ENCODE peak calls at places on chromosome 17, in seven cellular contexts. I, G, U, P, M, X and R are unnamed samples.
A peak's percentile ranks its signal among the peaks of the same experiment; 100 is the strongest.

GRCh38 chr17:57511475-57512123 is 233.5 kb downstream of the CCDC182 start:
- DNase-seq in I (no peak), G (no peak), U (no peak), P (no peak), M (no peak), X (no peak), R (no peak)

GRCh38 chr17:16352303-16352837 is 899 bp downstream of the CENPV start:
- DNase-seq in I (no peak), G (no peak), U (no peak), P (no peak), M (peak; percentile 54), X (peak; percentile 78), R (peak; percentile 53)

GRCh38 chr17:80119271-80119791 is 17.9 kb downstream of the GAA start:
- DNase-seq in I (peak; percentile 53), G (no peak), U (no peak), P (no peak), M (no peak), X (no peak), R (no peak)

GRCh38 chr17:72891627-72892026 is 200.9 kb downstream of the SLC39A11 start:
- DNase-seq in I (no peak), G (no peak), U (no peak), P (no peak), M (no peak), X (no peak), R (no peak)

GRCh38 chr17:4786111-4786491 is at the start of gene VMO1:
- DNase-seq in I (peak; percentile 74), G (no peak), U (no peak), P (no peak), M (peak; percentile 27), X (no peak), R (no peak)

GRCh38 chr17:33848433-33848832 is 406.7 kb upstream of the CCL2 start:
- DNase-seq in I (no peak), G (no peak), U (no peak), P (no peak), M (no peak), X (no peak), R (no peak)

GRCh38 chr17:71535311-71535710 is 585.5 kb upstream of the SOX9 start:
- DNase-seq in I (no peak), G (no peak), U (no peak), P (no peak), M (no peak), X (no peak), R (no peak)

GRCh38 chr17:4008082-4008435 is 43.8 kb upstream of the ATP2A3 start:
- DNase-seq in I (peak; percentile 22), G (no peak), U (no peak), P (no peak), M (no peak), X (no peak), R (no peak)

GRCh38 chr17:55320594-55321506 is 56.1 kb downstream of the HLF start:
- DNase-seq in I (no peak), G (no peak), U (no peak), P (no peak), M (no peak), X (no peak), R (no peak)

GRCh38 chr17:4185656-4186055 is 42.7 kb downstream of the CYB5D2 start:
- DNase-seq in I (peak; percentile 7), G (no peak), U (no peak), P (no peak), M (no peak), X (no peak), R (no peak)

GRCh38 chr17:32693135-32693897 is 183.6 kb downstream of the MYO1D start:
- DNase-seq in I (no peak), G (no peak), U (no peak), P (no peak), M (no peak), X (no peak), R (no peak)

GRCh38 chr17:80732268-80732667 is 187.6 kb downstream of the RPTOR start:
- DNase-seq in I (no peak), G (no peak), U (no peak), P (no peak), M (no peak), X (no peak), R (no peak)

GRCh38 chr17:81003711-81004335 is 12.2 kb downstream of the CHMP6 start:
- DNase-seq in I (no peak), G (no peak), U (no peak), P (no peak), M (peak; percentile 62), X (no peak), R (no peak)

GRCh38 chr17:38750312-38751121 is 2.0 kb upstream of the PSMB3 start:
- DNase-seq in I (no peak), G (no peak), U (no peak), P (no peak), M (no peak), X (peak; percentile 50), R (peak; percentile 33)

GRCh38 chr17:12116143-12116542 is 95.5 kb downstream of the MAP2K4 start:
- DNase-seq in I (no peak), G (no peak), U (no peak), P (no peak), M (no peak), X (no peak), R (no peak)

GRCh38 chr17:44012391-44012790 is 2.4 kb downstream of the TMEM101 start:
- DNase-seq in I (no peak), G (no peak), U (no peak), P (no peak), M (no peak), X (no peak), R (no peak)

GRCh38 chr17:45809484-45809883 is 25.4 kb downstream of the CRHR1 start:
- DNase-seq in I (no peak), G (no peak), U (no peak), P (no peak), M (no peak), X (no peak), R (no peak)

GRCh38 chr17:28406478-28406824 is 439 bp upstream of the SLC46A1 start:
- DNase-seq in I (no peak), G (no peak), U (no peak), P (no peak), M (no peak), X (no peak), R (no peak)

GRCh38 chr17:42010898-42011516 is 6.2 kb downstream of the DNAJC7 start:
- DNase-seq in I (no peak), G (no peak), U (no peak), P (no peak), M (no peak), X (peak; percentile 52), R (peak; percentile 34)

GRCh38 chr17:7612294-7612640 is 2.4 kb downstream of the FXR2 start:
- DNase-seq in I (no peak), G (no peak), U (no peak), P (no peak), M (no peak), X (no peak), R (peak; percentile 35)

DNA sequence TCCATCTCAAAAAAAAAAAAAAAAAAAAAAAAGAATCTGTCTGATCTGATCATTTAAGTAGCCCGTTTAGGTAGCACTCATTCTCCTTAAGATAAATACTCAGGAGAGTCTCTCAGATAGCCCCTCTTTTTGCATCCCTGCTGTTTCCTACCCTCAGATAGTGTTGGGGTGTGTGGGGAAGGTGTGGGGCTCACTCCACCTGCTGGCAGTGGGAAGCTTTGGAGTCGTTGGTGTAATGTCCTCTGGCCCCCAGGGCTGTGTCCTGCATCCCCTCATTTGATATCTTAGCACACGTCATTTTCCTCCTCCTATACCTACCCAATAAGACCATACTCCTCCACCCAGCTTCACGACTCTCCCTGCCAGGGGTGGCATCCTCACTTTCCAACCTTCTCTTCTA is 20.5 kb upstream of the MYH10 start:
- DNase-seq in I (no peak), G (no peak), U (no peak), P (no peak), M (no peak), X (no peak), R (no peak)
- TF ChIP-seq CTCF in I (no peak), G (no peak), U (peak; percentile 9), P (no peak), M (no peak), X (peak; percentile 69), R (no peak)

DNA sequence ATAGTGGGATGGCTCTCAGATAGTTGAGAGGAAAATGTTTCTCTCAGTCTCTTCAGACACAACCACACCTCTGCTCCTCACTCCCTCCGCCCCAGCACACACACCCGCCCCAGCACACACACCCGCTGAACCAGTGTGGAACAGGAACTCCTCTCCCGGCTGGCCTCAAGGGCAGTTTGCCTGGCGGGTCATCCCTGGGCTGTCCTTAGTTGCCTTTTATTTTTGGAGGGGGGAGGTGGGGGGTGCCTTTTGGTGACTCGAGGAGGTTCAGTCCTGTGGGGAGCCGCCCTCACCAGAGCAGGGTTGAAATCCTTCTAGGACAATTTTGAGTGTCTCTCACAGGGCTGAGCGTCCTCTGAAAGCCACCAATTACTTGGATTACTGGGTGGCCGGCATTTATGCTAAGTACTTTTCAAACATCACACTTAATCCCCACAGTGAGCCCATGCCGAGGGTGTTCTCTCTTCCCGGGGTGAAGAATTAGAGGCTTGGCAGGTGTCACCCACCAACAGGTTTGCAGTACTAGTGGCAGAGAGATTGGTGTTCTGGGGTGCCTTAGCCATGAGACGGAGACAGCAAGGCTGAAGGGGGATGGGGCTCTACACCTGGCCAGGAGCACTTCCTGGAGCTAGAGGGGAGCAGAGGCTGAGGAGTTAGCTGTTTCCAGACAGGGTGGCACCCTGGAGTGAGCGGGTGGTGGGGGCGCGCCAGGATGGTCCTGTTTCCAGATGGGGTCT is 2.8 kb downstream of the RASD1 start:
- DNase-seq in I (peak; percentile 60), G (no peak), U (no peak), P (no peak), M (peak; percentile 59), X (no peak), R (no peak)
- TF ChIP-seq POLR2AphosphoS5 in I (no peak), G (no peak), U (no peak), P (no peak), M (no peak), X (no peak), R (no peak)

GRCh38 chr17:48500435-48501426 is 30.1 kb downstream of the HOXB1 start:
- DNase-seq in I (peak; percentile 93), G (no peak), U (no peak), P (no peak), M (peak; percentile 35), X (no peak), R (no peak)
- TF ChIP-seq CTCF in I (no peak), G (no peak), U (peak; percentile 43), P (peak; percentile 29), M (peak; percentile 15), X (no peak), R (no peak)

DNA sequence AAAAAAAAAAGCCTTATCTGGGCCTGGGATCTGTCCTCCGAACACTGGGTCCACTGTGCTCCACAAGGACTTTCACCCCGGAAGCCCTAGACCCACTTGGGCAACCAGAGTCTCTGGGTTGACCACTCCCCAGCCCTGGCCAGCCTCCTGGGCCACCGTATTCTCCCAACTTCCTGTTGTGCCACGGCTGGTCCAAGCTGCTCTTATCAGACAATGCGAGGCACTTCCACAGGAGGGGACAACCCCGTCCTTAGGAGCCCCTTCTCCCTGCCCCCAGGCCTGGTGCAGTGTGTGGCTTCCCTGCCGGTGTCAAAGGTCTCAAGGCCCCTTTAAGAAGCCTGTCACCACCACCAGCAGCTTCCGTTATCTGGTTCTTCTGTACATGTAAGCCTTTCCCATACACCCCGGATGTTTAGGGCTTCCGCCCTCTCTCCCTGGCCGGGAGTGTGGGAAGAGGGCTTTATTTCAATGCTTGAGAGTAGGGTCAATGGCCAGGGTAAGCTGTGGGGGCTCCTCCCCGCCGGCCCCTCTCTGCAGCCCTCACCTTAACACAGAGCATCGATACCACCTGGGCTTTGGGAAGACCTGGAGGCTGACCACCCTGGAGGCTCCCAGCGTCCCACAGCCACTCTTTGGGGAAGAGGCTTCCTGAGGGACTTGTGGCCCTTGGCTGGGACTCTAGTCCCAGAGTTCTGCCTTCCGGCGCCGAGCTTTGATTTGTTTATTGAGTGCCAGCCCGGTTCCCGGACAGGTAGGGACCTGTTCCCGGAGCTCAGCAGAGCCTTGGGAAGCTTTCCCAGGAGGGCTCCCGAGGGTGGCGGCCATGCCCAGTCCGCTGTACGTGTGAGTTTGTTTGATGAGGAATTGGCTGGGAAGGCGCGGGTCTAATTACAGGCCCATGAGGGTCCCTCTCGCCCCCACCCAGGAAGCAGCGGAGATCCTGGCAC is 313.1 kb downstream of the SEC14L1 start:
- DNase-seq in I (no peak), G (no peak), U (no peak), P (no peak), M (peak; percentile 89), X (peak; percentile 98), R (no peak)
- TF ChIP-seq POLR2AphosphoS5 in I (no peak), G (no peak), U (no peak), P (no peak), M (no peak), X (peak; percentile 63), R (no peak)